ENCODE peak calls at places on chromosomes 11 and 22, in six cellular contexts. Z, I, F, H, N and R are unnamed samples.

GRCh38 chr22:48701296-48702030 is 1126.2 kb downstream of the BRD1 start:
- DNase-seq in Z (no peak), I (no peak), F (peak; percentile 8), H (no peak), N (no peak), R (no peak)

GRCh38 chr11:66288138-66288865 is 641 bp downstream of the YIF1A start:
- DNase-seq in Z (no peak), I (no peak), F (peak; percentile 39), H (no peak), N (peak; percentile 49), R (no peak)

GRCh38 chr11:1939006-1939626 is 8.0 kb upstream of the MRPL23 start:
- DNase-seq in Z (no peak), I (no peak), F (no peak), H (no peak), N (peak; percentile 84), R (no peak)

GRCh38 chr22:28171135-28171534 is 252.1 kb upstream of the PITPNB start:
- DNase-seq in Z (no peak), I (no peak), F (no peak), H (no peak), N (no peak), R (no peak)

GRCh38 chr11:7622731-7623130 is 50.6 kb downstream of the CYB5R2 start:
- DNase-seq in Z (no peak), I (no peak), F (no peak), H (no peak), N (no peak), R (no peak)

GRCh38 chr11:19259487-19260345 is 19.0 kb upstream of the E2F8 start:
- DNase-seq in Z (peak; percentile 54), I (peak; percentile 62), F (no peak), H (no peak), N (peak; percentile 73), R (peak; percentile 83)

GRCh38 chr11:34495239-34495723 is 18.3 kb downstream of the ELF5 start:
- DNase-seq in Z (no peak), I (no peak), F (no peak), H (no peak), N (no peak), R (no peak)

GRCh38 chr11:6862961-6863360 is at the start of gene OR10A2:
- DNase-seq in Z (peak; percentile 10), I (no peak), F (no peak), H (no peak), N (no peak), R (no peak)

GRCh38 chr11:83456075-83456474 is 169.9 kb upstream of the CCDC90B start:
- DNase-seq in Z (no peak), I (no peak), F (no peak), H (no peak), N (no peak), R (no peak)

GRCh38 chr22:38316340-38317236 is 645 bp downstream of the CSNK1E start:
- DNase-seq in Z (peak; percentile 51), I (peak; percentile 38), F (no peak), H (no peak), N (peak; percentile 79), R (peak; percentile 66)

GRCh38 chr11:19460718-19461405 is 220.1 kb upstream of the E2F8 start:
- DNase-seq in Z (peak; percentile 15), I (no peak), F (no peak), H (no peak), N (peak; percentile 34), R (no peak)

GRCh38 chr11:38593649-38594048 is 1995.6 kb upstream of the RAG2 start:
- DNase-seq in Z (peak; percentile 48), I (no peak), F (no peak), H (no peak), N (no peak), R (no peak)

DNA sequence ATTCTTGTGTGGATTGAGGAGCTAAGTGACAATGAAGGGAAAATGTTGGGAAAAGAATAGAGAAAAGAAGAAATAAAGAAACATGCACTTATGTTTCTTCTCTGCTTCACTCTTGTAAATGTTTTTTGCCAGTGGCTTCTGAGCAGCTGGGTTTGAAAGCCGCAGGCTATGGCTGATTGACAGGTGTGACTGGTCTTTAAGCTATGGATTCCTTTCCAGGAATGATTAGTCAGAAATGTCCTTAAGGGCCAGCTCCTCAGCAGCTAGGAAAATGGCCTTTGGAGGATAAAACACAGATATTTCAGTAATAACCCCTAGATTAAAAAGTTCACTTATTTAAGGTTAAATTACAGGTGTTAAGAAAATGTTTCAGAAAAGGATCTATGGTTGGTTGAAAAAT is 6.5 kb upstream of the USP28 start:
- DNase-seq in Z (no peak), I (no peak), F (no peak), H (no peak), N (no peak), R (no peak)
- TF ChIP-seq RAD21 in Z (no peak), I (no peak), F (no peak), H (no peak), N (no peak), R (no peak)

DNA sequence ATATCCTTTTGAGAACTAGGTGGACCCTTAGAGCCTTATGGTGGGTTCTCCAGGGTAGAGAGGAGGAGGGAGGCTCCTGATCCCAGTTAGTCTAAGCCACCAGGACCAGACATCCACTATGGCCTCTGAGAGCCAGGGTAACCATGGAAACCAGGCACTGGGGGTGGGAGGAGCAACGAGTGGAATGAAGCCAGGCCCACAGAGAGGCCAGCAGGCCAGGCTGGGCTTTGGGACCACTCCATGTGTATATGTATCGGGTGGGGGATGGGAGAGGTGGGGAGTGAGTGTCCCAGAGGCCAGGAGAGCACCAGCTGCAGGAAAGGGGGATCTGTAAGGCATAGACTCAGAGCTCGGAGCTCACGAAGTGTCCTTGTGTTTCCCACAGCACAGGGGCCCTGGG is 15.6 kb upstream of the TSPAN18 start:
- DNase-seq in Z (no peak), I (no peak), F (no peak), H (no peak), N (peak; percentile 87), R (no peak)
- TF ChIP-seq RFX5 in Z (no peak), I (no peak), F (no peak), H (no peak), N (no peak), R (no peak)

GRCh38 chr22:43126506-43127165 is 16.1 kb downstream of the BIK start:
- DNase-seq in Z (peak; percentile 85), I (peak; percentile 56), F (peak; percentile 65), H (no peak), N (peak; percentile 25), R (no peak)
- TF ChIP-seq RAD21 in Z (no peak), I (no peak), F (no peak), H (no peak), N (no peak), R (no peak)

DNA sequence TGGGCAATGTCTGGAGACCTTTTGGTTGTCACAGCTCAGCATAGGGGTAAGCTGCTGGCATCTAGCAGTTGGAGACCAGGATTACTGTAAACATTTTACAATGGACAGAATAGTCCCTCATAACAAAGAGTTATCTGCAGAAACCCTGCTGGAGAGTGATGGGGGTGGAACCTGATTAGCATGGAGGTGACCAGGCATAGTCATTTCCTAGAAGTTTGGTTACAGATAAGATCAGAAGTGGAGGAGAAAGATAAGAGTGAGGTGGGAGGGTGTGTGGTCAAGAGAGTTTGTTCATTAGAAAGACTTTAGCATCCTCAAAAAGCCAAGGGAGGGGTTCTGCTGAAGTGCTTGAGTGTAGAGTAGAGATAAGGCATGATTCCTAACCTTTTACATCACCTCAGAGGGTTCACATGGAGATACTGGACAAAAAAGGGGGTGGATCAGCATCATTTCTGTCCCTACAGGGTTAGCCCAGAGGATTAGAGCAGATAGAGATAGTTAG is 38.8 kb downstream of the PRDM11 start:
- DNase-seq in Z (no peak), I (no peak), F (no peak), H (no peak), N (no peak), R (no peak)
- TF ChIP-seq RFX5 in Z (no peak), I (no peak), F (no peak), H (no peak), N (no peak), R (no peak)

GRCh38 chr11:12110714-12111481 is 508 bp downstream of the MICAL2 start:
- DNase-seq in Z (no peak), I (no peak), F (no peak), H (no peak), N (peak; percentile 50), R (peak; percentile 64)
- TF ChIP-seq RAD21 in Z (no peak), I (no peak), F (no peak), H (no peak), N (no peak), R (no peak)

DNA sequence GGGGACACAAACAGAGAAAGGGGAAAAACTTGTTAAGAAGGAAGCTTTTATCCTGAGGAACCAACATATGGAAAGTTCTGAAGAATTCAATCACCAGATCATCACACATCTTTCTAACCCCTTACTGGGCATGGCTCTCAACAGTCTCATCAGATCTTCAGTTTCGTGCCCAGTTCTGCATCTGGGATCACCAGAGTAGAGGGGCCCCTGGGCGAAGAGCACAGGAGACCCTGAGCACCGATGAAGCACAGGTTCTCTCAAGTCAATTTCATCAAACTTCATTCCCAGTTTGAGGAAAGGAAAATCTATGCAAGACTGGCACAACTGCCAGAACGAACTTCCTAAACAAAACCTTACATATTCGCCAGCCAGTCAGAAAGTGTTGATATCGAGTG is 8.5 kb upstream of the PYGM start:
- DNase-seq in Z (no peak), I (no peak), F (no peak), H (no peak), N (no peak), R (no peak)
- TF ChIP-seq RFX5 in Z (no peak), I (no peak), F (no peak), H (no peak), N (no peak), R (no peak)